ENCODE peak calls at places on chromosomes 16 and 17, in eight cellular contexts. P, R, V, Q, S, Y, C and F are unnamed samples.

GRCh38 chr17:38824899-38825761 is at the start of gene CWC25:
- DNase-seq in P (peak; percentile 92), R (peak; percentile 93), V (peak; percentile 91), Q (peak; percentile 95), S (peak; percentile 95), Y (peak; percentile 84), C (peak; percentile 81), F (peak; percentile 90)

GRCh38 chr17:3954921-3955320 is 9.3 kb downstream of the ATP2A3 start:
- DNase-seq in P (no peak), R (no peak), V (no peak), Q (no peak), S (no peak), Y (no peak), C (no peak), F (no peak)

GRCh38 chr17:13609953-13610352 is 8.2 kb upstream of the HS3ST3A1 start:
- DNase-seq in P (no peak), R (no peak), V (no peak), Q (no peak), S (no peak), Y (no peak), C (no peak), F (no peak)

GRCh38 chr17:29642171-29642611 is 19.5 kb upstream of the CORO6 start:
- DNase-seq in P (no peak), R (no peak), V (no peak), Q (no peak), S (no peak), Y (no peak), C (no peak), F (no peak)

GRCh38 chr17:81385320-81386111 is 9.7 kb upstream of the BAHCC1 start:
- DNase-seq in P (no peak), R (no peak), V (no peak), Q (peak; percentile 46), S (no peak), Y (no peak), C (no peak), F (no peak)

GRCh38 chr17:1474402-1475189 is 17.9 kb downstream of the MYO1C start:
- DNase-seq in P (no peak), R (no peak), V (no peak), Q (no peak), S (no peak), Y (no peak), C (no peak), F (peak; percentile 92)

GRCh38 chr16:19674485-19674884 is 43.5 kb downstream of the KNOP1 start:
- DNase-seq in P (no peak), R (no peak), V (no peak), Q (no peak), S (no peak), Y (no peak), C (no peak), F (no peak)

GRCh38 chr17:9217151-9218067 is 196.1 kb downstream of the NTN1 start:
- DNase-seq in P (no peak), R (no peak), V (peak; percentile 80), Q (peak; percentile 1), S (no peak), Y (no peak), C (no peak), F (no peak)

GRCh38 chr16:85879975-85880831 is 18.8 kb upstream of the IRF8 start:
- DNase-seq in P (no peak), R (no peak), V (no peak), Q (no peak), S (peak; percentile 41), Y (no peak), C (no peak), F (peak; percentile 59)

GRCh38 chr17:78133971-78134898 is 3.7 kb downstream of the TMC8 start:
- DNase-seq in P (peak; percentile 75), R (no peak), V (no peak), Q (peak; percentile 89), S (peak; percentile 88), Y (no peak), C (peak; percentile 66), F (peak; percentile 74)

GRCh38 chr17:80124351-80124981 is 22.5 kb downstream of the EIF4A3 start:
- DNase-seq in P (no peak), R (no peak), V (peak; percentile 50), Q (no peak), S (no peak), Y (no peak), C (no peak), F (peak; percentile 43)

GRCh38 chr17:42585353-42585752 is 7.8 kb upstream of the PSMC3IP start:
- DNase-seq in P (no peak), R (no peak), V (no peak), Q (no peak), S (no peak), Y (no peak), C (no peak), F (no peak)

GRCh38 chr17:59046192-59046591 is 60.5 kb downstream of the TRIM37 start:
- DNase-seq in P (no peak), R (no peak), V (peak; percentile 31), Q (no peak), S (no peak), Y (no peak), C (no peak), F (no peak)

GRCh38 chr16:78955206-78955605 is 645.3 kb downstream of the MAF start:
- DNase-seq in P (no peak), R (no peak), V (no peak), Q (no peak), S (no peak), Y (no peak), C (no peak), F (no peak)

GRCh38 chr16:79089735-79090284 is 510.7 kb downstream of the MAF start:
- DNase-seq in P (peak; percentile 5), R (no peak), V (no peak), Q (no peak), S (peak; percentile 89), Y (no peak), C (no peak), F (no peak)

GRCh38 chr17:64015447-64015846 is 5.0 kb downstream of the ICAM2 start:
- DNase-seq in P (no peak), R (no peak), V (no peak), Q (no peak), S (no peak), Y (no peak), C (no peak), F (no peak)

GRCh38 chr16:7397901-7398300 is 65.3 kb downstream of the RBFOX1 start:
- DNase-seq in P (no peak), R (no peak), V (peak; percentile 21), Q (no peak), S (no peak), Y (no peak), C (no peak), F (no peak)

GRCh38 chr16:87702325-87702811 is 63.4 kb downstream of the KLHDC4 start:
- DNase-seq in P (peak; percentile 20), R (no peak), V (no peak), Q (no peak), S (peak; percentile 70), Y (no peak), C (no peak), F (peak; percentile 91)

GRCh38 chr17:29291163-29291752 is 2.7 kb downstream of the NUFIP2 start:
- DNase-seq in P (no peak), R (no peak), V (peak; percentile 33), Q (no peak), S (peak; percentile 20), Y (no peak), C (no peak), F (peak; percentile 67)

GRCh38 chr16:55569025-55569424 is 2.5 kb downstream of the CAPNS2 start:
- DNase-seq in P (no peak), R (no peak), V (peak; percentile 75), Q (no peak), S (no peak), Y (no peak), C (no peak), F (no peak)

GRCh38 chr17:51119415-51120356 is 982 bp downstream of the SPAG9 start:
- DNase-seq in P (peak; percentile 11), R (peak; percentile 48), V (peak; percentile 31), Q (peak; percentile 77), S (peak; percentile 59), Y (no peak), C (no peak), F (peak; percentile 64)

GRCh38 chr16:6345090-6345489 is 987.6 kb upstream of the RBFOX1 start:
- DNase-seq in P (no peak), R (no peak), V (no peak), Q (no peak), S (no peak), Y (no peak), C (no peak), F (no peak)

DNA sequence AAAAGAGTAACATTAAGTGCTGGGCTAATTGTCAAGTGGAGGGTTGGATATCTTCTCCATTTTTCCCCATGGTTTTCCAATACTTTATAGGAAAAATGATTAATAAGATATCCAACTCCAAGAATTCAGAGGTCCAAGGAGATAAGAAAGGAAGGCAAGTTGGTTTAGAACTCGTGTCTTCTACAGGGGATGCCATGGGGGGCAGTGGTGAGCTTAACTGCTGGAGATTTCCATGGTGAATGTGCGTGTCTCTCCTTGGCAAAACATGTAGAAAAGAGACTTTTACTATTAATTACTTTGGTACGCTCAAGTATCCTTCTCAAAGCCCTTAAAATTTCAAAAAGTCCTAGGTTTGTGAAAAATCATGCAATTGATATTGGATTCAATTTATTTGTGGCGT is 982.9 kb upstream of the RBFOX1 start:
- DNase-seq in P (no peak), R (no peak), V (no peak), Q (no peak), S (no peak), Y (no peak), C (no peak), F (no peak)
- TF ChIP-seq CTCF in P (no peak), R (no peak), V (no peak), Q (no peak), S (no peak), Y (no peak), C (no peak), F (no peak)

GRCh38 chr16:75624921-75625334 is 1.8 kb upstream of the ADAT1 start:
- DNase-seq in P (no peak), R (no peak), V (peak; percentile 62), Q (no peak), S (no peak), Y (no peak), C (no peak), F (no peak)
- TF ChIP-seq CTCF in P (no peak), R (no peak), V (no peak), Q (no peak), S (no peak), Y (no peak), C (no peak), F (no peak)

GRCh38 chr17:37107406-37108083 is 158.8 kb downstream of the AATF start:
- DNase-seq in P (no peak), R (peak; percentile 45), V (peak; percentile 65), Q (no peak), S (no peak), Y (no peak), C (no peak), F (no peak)
- TF ChIP-seq CTCF in P (no peak), R (no peak), V (no peak), Q (no peak), S (no peak), Y (no peak), C (no peak), F (no peak)

DNA sequence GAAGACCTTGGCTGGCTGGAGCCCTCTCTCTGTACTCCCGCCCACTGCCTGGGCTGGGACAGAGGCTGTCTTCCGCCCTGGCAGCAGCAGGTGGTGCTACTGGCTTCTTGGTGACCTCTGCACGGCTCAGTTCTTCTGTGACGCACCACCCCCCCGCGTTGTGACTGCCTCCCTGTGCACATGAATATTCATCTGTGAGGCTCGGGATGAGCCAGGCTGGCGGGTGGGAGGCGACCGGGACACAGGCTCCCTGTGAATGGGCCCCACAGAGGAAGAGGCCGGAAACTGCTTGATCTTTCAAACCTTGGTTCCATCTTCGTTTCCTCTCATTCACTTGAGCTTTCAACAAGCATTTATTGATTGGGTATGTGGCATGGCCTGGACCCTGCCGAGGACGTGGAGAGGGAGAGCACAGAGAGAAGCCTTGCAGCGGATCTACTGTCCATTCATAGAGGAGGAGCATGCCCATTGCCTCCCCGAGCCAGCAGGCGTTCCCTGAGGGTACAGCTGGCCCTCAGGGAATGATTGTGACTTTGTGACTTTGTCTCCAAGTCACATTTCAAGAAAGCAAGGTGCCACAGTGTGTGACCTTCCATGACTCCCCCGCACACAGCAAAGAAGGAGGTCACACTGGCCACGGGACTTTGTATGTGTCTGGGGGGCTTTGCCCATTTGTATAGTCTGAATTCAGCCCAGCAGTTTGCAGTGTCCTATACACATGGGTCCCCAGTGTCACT is 45.0 kb downstream of the B9D1 start:
- DNase-seq in P (no peak), R (peak; percentile 88), V (peak; percentile 85), Q (peak; percentile 85), S (no peak), Y (no peak), C (no peak), F (peak; percentile 74)
- TF ChIP-seq CTCF in P (no peak), R (peak; percentile 37), V (peak; percentile 27), Q (peak; percentile 20), S (no peak), Y (no peak), C (no peak), F (peak; percentile 36)